ENCODE peak calls at places on chromosome 12, in nine cellular contexts. G, W, J, K, P, T, I, U and C are unnamed samples. For H3K4me1, the result is how much of the 10 kb centered on the place peaks cover.

GRCh38 chr12:22029491-22029890 is 16.5 kb upstream of the CMAS start:
- DNase-seq in G (no peak), W (no peak), J (no peak), K (no peak), P (no peak), T (no peak), I (no peak), U (no peak), C (no peak)

GRCh38 chr12:31466768-31467167 is 124.2 kb downstream of the DENND5B start:
- DNase-seq in G (no peak), W (no peak), J (no peak), K (no peak), P (no peak), T (no peak), I (no peak), U (no peak), C (no peak)

GRCh38 chr12:123808167-123808566 is 46.1 kb downstream of the DNAH10 start:
- DNase-seq in G (no peak), W (no peak), J (no peak), K (no peak), P (no peak), T (peak), I (peak), U (peak), C (no peak)

GRCh38 chr12:5511644-5512584 is 80.0 kb downstream of the NTF3 start:
- DNase-seq in G (peak), W (no peak), J (no peak), K (peak), P (peak), T (peak), I (no peak), U (peak), C (no peak)

GRCh38 chr12:101172316-101172715 is 37.7 kb downstream of the SLC5A8 start:
- DNase-seq in G (peak), W (no peak), J (no peak), K (no peak), P (no peak), T (peak), I (peak), U (peak), C (no peak)

GRCh38 chr12:9673404-9674225 is 4.1 kb downstream of the CLEC2D start:
- DNase-seq in G (peak), W (no peak), J (no peak), K (peak), P (no peak), T (peak), I (peak), U (peak), C (no peak)

GRCh38 chr12:9588749-9589148 is 19.0 kb downstream of the KLRB1 start:
- DNase-seq in G (no peak), W (no peak), J (no peak), K (no peak), P (no peak), T (no peak), I (peak), U (no peak), C (no peak)

GRCh38 chr12:2374092-2374740 is 321.4 kb downstream of the CACNA1C start:
- DNase-seq in G (no peak), W (no peak), J (no peak), K (peak), P (no peak), T (no peak), I (no peak), U (no peak), C (no peak)

GRCh38 chr12:126819554-126819953 is 1447.4 kb upstream of the TMEM132C start:
- DNase-seq in G (no peak), W (no peak), J (no peak), K (no peak), P (no peak), T (no peak), I (no peak), U (no peak), C (no peak)

GRCh38 chr12:66449531-66449930 is 147.2 kb downstream of the HELB start:
- DNase-seq in G (no peak), W (no peak), J (no peak), K (no peak), P (no peak), T (no peak), I (no peak), U (no peak), C (no peak)

GRCh38 chr12:113403435-113404415 is at the start of gene SDS:
- DNase-seq in G (peak), W (no peak), J (peak), K (no peak), P (no peak), T (no peak), I (no peak), U (peak), C (no peak)

GRCh38 chr12:45446013-45446412 is 230.1 kb downstream of the ANO6 start:
- DNase-seq in G (no peak), W (no peak), J (no peak), K (no peak), P (no peak), T (no peak), I (no peak), U (no peak), C (peak)

GRCh38 chr12:4156317-4156716 is 117.2 kb upstream of the CCND2 start:
- DNase-seq in G (no peak), W (no peak), J (no peak), K (no peak), P (no peak), T (peak), I (no peak), U (no peak), C (no peak)

GRCh38 chr12:79174656-79175055 is 310.1 kb downstream of the SYT1 start:
- DNase-seq in G (no peak), W (no peak), J (no peak), K (no peak), P (no peak), T (peak), I (peak), U (no peak), C (no peak)

GRCh38 chr12:57258977-57259970 is 8.3 kb upstream of the STAC3 start:
- DNase-seq in G (no peak), W (no peak), J (peak), K (no peak), P (no peak), T (no peak), I (no peak), U (no peak), C (no peak)

GRCh38 chr12:42382013-42382696 is 56.2 kb downstream of the PPHLN1 start:
- DNase-seq in G (no peak), W (no peak), J (no peak), K (no peak), P (no peak), T (peak), I (no peak), U (no peak), C (no peak)

GRCh38 chr12:44532940-44533339 is 343.2 kb downstream of the NELL2 start:
- DNase-seq in G (no peak), W (no peak), J (no peak), K (no peak), P (no peak), T (no peak), I (no peak), U (no peak), C (no peak)

GRCh38 chr12:93415723-93416464 is 25.9 kb downstream of the UBE2N start:
- DNase-seq in G (no peak), W (no peak), J (no peak), K (no peak), P (no peak), T (no peak), I (no peak), U (no peak), C (no peak)

GRCh38 chr12:69732088-69732487 is 6.6 kb upstream of the RAB3IP start:
- DNase-seq in G (no peak), W (no peak), J (no peak), K (no peak), P (no peak), T (no peak), I (no peak), U (no peak), C (no peak)

GRCh38 chr12:3178671-3179413 is 101.7 kb downstream of the TSPAN9 start:
- DNase-seq in G (no peak), W (no peak), J (no peak), K (no peak), P (no peak), T (no peak), I (no peak), U (no peak), C (no peak)

GRCh38 chr12:91387461-91388134 is 205.0 kb upstream of the DCN start:
- DNase-seq in G (no peak), W (no peak), J (no peak), K (no peak), P (no peak), T (no peak), I (no peak), U (no peak), C (no peak)

GRCh38 chr12:29710104-29710503 is 73.6 kb downstream of the TMTC1 start:
- DNase-seq in G (no peak), W (no peak), J (no peak), K (peak), P (no peak), T (peak), I (no peak), U (no peak), C (no peak)

GRCh38 chr12:5375547-5376295 is 56.2 kb upstream of the NTF3 start:
- DNase-seq in G (no peak), W (no peak), J (no peak), K (no peak), P (no peak), T (no peak), I (no peak), U (no peak), C (peak)

GRCh38 chr12:53625373-53625945 is 723 bp downstream of the ATF7 start:
- DNase-seq in G (no peak), W (no peak), J (no peak), K (no peak), P (no peak), T (no peak), I (no peak), U (no peak), C (no peak)

GRCh38 chr12:54282949-54283593 is 2.5 kb downstream of the HNRNPA1 start:
- DNase-seq in G (peak), W (no peak), J (no peak), K (no peak), P (no peak), T (no peak), I (no peak), U (peak), C (no peak)

GRCh38 chr12:56931474-56931978 is 2.7 kb downstream of the SDR9C7 start:
- DNase-seq in G (no peak), W (no peak), J (no peak), K (no peak), P (no peak), T (peak), I (peak), U (peak), C (peak)

GRCh38 chr12:64744422-64745258 is 14.6 kb downstream of the GNS start:
- DNase-seq in G (no peak), W (no peak), J (no peak), K (no peak), P (no peak), T (no peak), I (peak), U (no peak), C (no peak)

GRCh38 chr12:59322473-59322872 is 273.4 kb upstream of the SLC16A7 start:
- DNase-seq in G (no peak), W (no peak), J (peak), K (no peak), P (no peak), T (no peak), I (no peak), U (no peak), C (no peak)

GRCh38 chr12:97650242-97650641 is 187.6 kb downstream of the RMST start:
- DNase-seq in G (no peak), W (no peak), J (no peak), K (no peak), P (no peak), T (no peak), I (no peak), U (no peak), C (no peak)

GRCh38 chr12:27549231-27549800 is 25.3 kb downstream of the PPFIBP1 start:
- DNase-seq in G (no peak), W (no peak), J (no peak), K (no peak), P (no peak), T (no peak), I (peak), U (no peak), C (no peak)

GRCh38 chr12:52011602-52012214 is 5.0 kb downstream of the TAMALIN start:
- DNase-seq in G (no peak), W (no peak), J (no peak), K (no peak), P (no peak), T (no peak), I (peak), U (no peak), C (no peak)

GRCh38 chr12:52587563-52587962 is 13.7 kb downstream of the KRT72 start:
- DNase-seq in G (no peak), W (no peak), J (no peak), K (peak), P (no peak), T (peak), I (no peak), U (no peak), C (no peak)

GRCh38 chr12:109053382-109054123 is 1.2 kb downstream of the USP30 start:
- DNase-seq in G (no peak), W (no peak), J (no peak), K (no peak), P (no peak), T (no peak), I (peak), U (peak), C (no peak)

GRCh38 chr12:82593143-82593542 is 93.6 kb upstream of the TMTC2 start:
- DNase-seq in G (no peak), W (no peak), J (no peak), K (no peak), P (no peak), T (no peak), I (no peak), U (no peak), C (no peak)

GRCh38 chr12:74741113-74741512 is 203.5 kb downstream of the ATXN7L3B start:
- DNase-seq in G (no peak), W (no peak), J (no peak), K (no peak), P (no peak), T (no peak), I (no peak), U (no peak), C (no peak)

GRCh38 chr12:120538281-120539156 is 4.4 kb downstream of the RNF10 start:
- DNase-seq in G (peak), W (no peak), J (peak), K (peak), P (no peak), T (no peak), I (peak), U (no peak), C (no peak)
- TF ChIP-seq POLR2AphosphoS5 in G (peak), W (no peak), J (peak), K (peak), P (peak), T (no peak), I (no peak), U (no peak), C (peak)

GRCh38 chr12:49108958-49109404 is 1.7 kb downstream of the LMBR1L start:
- DNase-seq in G (peak), W (no peak), J (no peak), K (peak), P (no peak), T (no peak), I (peak), U (no peak), C (no peak)
- H3K4me1 ChIP-seq in G (under half), W (under half), J (under half), K (under half), P (half or more), T (under half), I (under half), U (under half), C (half or more)

GRCh38 chr12:111761099-111761498 is 5.6 kb upstream of the ALDH2 start:
- DNase-seq in G (peak), W (no peak), J (no peak), K (no peak), P (no peak), T (no peak), I (no peak), U (no peak), C (no peak)

GRCh38 chr12:111757361-111758119 is 9.2 kb upstream of the ALDH2 start:
- DNase-seq in G (peak), W (no peak), J (peak), K (peak), P (no peak), T (no peak), I (no peak), U (no peak), C (no peak)

GRCh38 chr12:111759991-111760390 is 6.7 kb upstream of the ALDH2 start:
- DNase-seq in G (no peak), W (no peak), J (no peak), K (no peak), P (no peak), T (no peak), I (no peak), U (no peak), C (no peak)

GRCh38 chr12:111758120-111758561 is 8.6 kb upstream of the ALDH2 start:
- DNase-seq in G (no peak), W (no peak), J (peak), K (no peak), P (no peak), T (peak), I (no peak), U (no peak), C (no peak)

DNA sequence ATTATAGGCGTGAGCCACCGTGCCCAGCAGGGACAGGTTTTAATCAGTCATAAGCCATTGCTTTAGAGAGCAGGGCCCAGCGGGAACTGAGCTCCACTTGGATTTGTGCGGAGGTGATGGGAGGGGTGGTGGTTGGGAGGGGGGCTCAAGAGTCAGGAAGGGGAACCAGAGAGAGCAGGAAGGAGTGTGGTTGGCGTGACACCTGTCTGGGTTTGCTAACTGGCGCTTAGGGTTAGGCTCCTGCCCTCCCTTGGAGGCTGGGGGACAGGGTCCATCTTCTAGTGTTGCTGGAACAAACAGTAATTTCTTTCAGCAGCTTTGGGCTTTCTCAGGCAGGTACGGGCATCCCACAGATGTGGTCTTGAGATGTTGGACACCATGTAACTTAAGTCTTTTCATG is 7.5 kb upstream of the ALDH2 start:
- DNase-seq in G (no peak), W (no peak), J (no peak), K (no peak), P (no peak), T (no peak), I (no peak), U (no peak), C (no peak)
- H3K27ac ChIP-seq in G (no peak), W (no peak), J (no peak), K (no peak), P (no peak), T (no peak), I (no peak), U (no peak), C (no peak)

DNA sequence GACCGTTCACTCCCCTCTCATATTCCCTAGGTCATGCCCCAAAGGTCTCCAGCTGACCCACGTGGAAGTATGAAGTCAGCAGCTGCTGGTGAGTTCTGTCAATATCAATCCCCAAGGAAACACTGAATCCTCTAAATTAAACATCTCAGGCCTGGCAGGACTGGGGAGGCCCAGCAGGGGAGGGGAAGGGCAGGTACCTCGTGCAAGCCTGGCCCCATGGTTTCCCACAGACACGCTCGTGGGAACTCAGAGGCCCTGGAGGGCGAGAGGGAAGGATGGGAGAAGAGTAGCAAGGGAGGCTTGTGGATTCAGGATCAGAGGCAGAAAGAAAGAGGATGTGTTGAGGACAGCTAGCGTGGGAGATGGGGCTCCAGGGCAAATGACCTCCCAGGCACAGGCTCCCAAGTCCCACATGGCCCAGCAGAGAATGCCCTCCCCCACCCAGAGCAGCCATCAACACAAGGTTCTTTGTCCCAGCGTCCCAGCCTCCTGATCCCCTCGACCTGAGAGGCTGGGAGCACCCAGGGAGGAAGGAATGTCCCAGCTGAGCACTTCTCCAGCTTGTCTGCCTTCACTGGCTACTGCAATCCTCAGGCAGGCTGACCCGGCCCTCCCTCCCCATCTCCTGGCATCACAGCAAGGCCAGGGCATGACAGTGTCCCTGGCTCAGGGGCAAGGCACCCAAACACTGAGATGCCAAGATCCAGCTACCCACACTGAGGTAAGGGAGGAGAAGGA is 20.1 kb upstream of the RPLP0 start:
- DNase-seq in G (no peak), W (no peak), J (no peak), K (peak), P (no peak), T (no peak), I (peak), U (no peak), C (no peak)
- TF ChIP-seq POLR2AphosphoS5 in G (no peak), W (no peak), J (no peak), K (no peak), P (no peak), T (no peak), I (no peak), U (no peak), C (no peak)

GRCh38 chr12:26011099-26011498 is 52.6 kb downstream of the RASSF8 start:
- DNase-seq in G (no peak), W (no peak), J (no peak), K (peak), P (no peak), T (no peak), I (no peak), U (no peak), C (no peak)
- H3K4me1 ChIP-seq in G (under half), W (under half), J (under half), K (under half), P (under half), T (under half), I (under half), U (under half), C (half or more)